ENCODE peak calls at places on chromosomes 16 and 17, in nine cellular contexts. H is brain microvascular endothelial cell; A is stomach; U is astrocyte; N is CD4-positive, CD25-positive, alpha-beta regulatory T cell; O is ovary; E is right lobe of liver; F is GM23248; X is cardiac muscle cell. G is an unnamed sample. For H3K36me3, the result is how much of the 10 kb centered on the place peaks cover.

GRCh38 chr16:50152807-50153647 is at the start of gene TENT4B:
- DNase-seq in X (peak), U (peak), E (peak), F (peak), O (peak), H (peak), N (peak), A (peak), G (peak)

GRCh38 chr16:83100679-83101078 is 473.9 kb downstream of the CDH13 start:
- DNase-seq in X (no peak), E (no peak), O (no peak), A (no peak), U (no peak), H (no peak), N (no peak), F (peak), G (no peak)

GRCh38 chr17:17702370-17702769 is 21.1 kb downstream of the RAI1 start:
- DNase-seq in A (no peak), E (no peak), H (no peak), U (no peak), F (no peak), O (no peak), X (no peak), N (no peak), G (no peak)

GRCh38 chr17:34235389-34236028 is 19.6 kb upstream of the CCL2 start:
- DNase-seq in A (peak), E (peak), U (peak), N (no peak), H (no peak), F (peak), O (peak), X (peak), G (no peak)

GRCh38 chr17:2042355-2042929 is 620 bp downstream of the OVCA2 start:
- DNase-seq in N (no peak), A (no peak), H (no peak), U (no peak), E (no peak), F (peak), X (peak), O (peak), G (peak)

GRCh38 chr17:57601328-57601727 is 143.8 kb downstream of the CCDC182 start:
- DNase-seq in F (no peak), H (no peak), O (no peak), X (no peak), A (no peak), E (no peak), U (peak), N (peak), G (no peak)

GRCh38 chr17:49597928-49598655 is 22.4 kb downstream of the NXPH3 start:
- DNase-seq in U (no peak), N (no peak), F (no peak), H (no peak), X (peak), A (no peak), E (no peak), O (no peak), G (no peak)

GRCh38 chr16:920722-921121 is 50.1 kb downstream of the LMF1 start:
- DNase-seq in E (no peak), X (peak), A (no peak), U (no peak), H (peak), N (no peak), F (peak), O (no peak), G (no peak)

GRCh38 chr17:39699818-39700147 is at the start of gene ERBB2:
- DNase-seq in X (peak), E (peak), F (peak), N (no peak), O (peak), H (peak), A (peak), U (peak), G (no peak)

GRCh38 chr17:73346763-73347162 is 35.0 kb upstream of the CDC42EP4 start:
- DNase-seq in N (no peak), E (no peak), U (no peak), F (no peak), A (no peak), H (no peak), O (no peak), X (no peak), G (no peak)

GRCh38 chr16:57544129-57544653 is 1.7 kb downstream of the ADGRG5 start:
- DNase-seq in O (no peak), H (no peak), A (no peak), X (peak), E (no peak), U (peak), F (no peak), N (no peak), G (no peak)

GRCh38 chr17:30720013-30720471 is 104.5 kb downstream of the CRLF3 start:
- DNase-seq in N (no peak), A (peak), F (no peak), U (no peak), X (no peak), O (peak), H (no peak), E (no peak), G (peak)

GRCh38 chr17:66548158-66548557 is 245.7 kb downstream of the PRKCA start:
- DNase-seq in F (peak), O (no peak), A (no peak), X (no peak), N (peak), U (no peak), H (no peak), E (no peak), G (no peak)

GRCh38 chr16:54411555-54411954 is 125.0 kb upstream of the IRX3 start:
- DNase-seq in X (peak), H (no peak), F (no peak), U (no peak), A (peak), E (no peak), N (no peak), O (no peak), G (no peak)

GRCh38 chr17:63279498-63280230 is 166.4 kb downstream of the CYB561 start:
- DNase-seq in E (no peak), F (peak), A (no peak), N (no peak), H (peak), O (no peak), U (peak), X (peak), G (no peak)

GRCh38 chr17:78889525-78889924 is 13.5 kb downstream of the CEP295NL start:
- DNase-seq in A (no peak), N (no peak), O (no peak), H (no peak), X (no peak), F (no peak), U (no peak), E (no peak), G (peak)

GRCh38 chr17:48954300-48954755 is 9.7 kb upstream of the SNF8 start:
- DNase-seq in N (no peak), X (peak), O (no peak), U (no peak), F (peak), H (peak), A (no peak), E (no peak), G (peak)

GRCh38 chr16:89360760-89361435 is 129.5 kb downstream of the ANKRD11 start:
- DNase-seq in U (no peak), F (no peak), A (peak), E (no peak), O (no peak), N (peak), H (no peak), X (no peak), G (no peak)

GRCh38 chr17:51848451-51848850 is 310.1 kb downstream of the CA10 start:
- DNase-seq in E (no peak), X (no peak), O (no peak), F (peak), N (no peak), U (no peak), H (no peak), A (no peak), G (no peak)

GRCh38 chr16:68324780-68325357 is 14.1 kb downstream of the PRMT7 start:
- DNase-seq in U (no peak), N (no peak), E (no peak), F (no peak), X (no peak), H (no peak), A (no peak), O (no peak), G (no peak)

GRCh38 chr16:84608281-84608680 is 9.6 kb downstream of the COTL1 start:
- DNase-seq in E (no peak), F (no peak), H (no peak), U (no peak), O (no peak), A (no peak), N (peak), X (no peak), G (no peak)

GRCh38 chr16:73065617-73066313 is 17.8 kb upstream of the ZFHX3 start:
- DNase-seq in A (no peak), F (peak), U (no peak), O (peak), H (no peak), N (no peak), E (peak), X (peak), G (no peak)

GRCh38 chr17:44307387-44308186 is 814 bp upstream of the RUNDC3A start:
- DNase-seq in F (peak), O (peak), X (peak), N (no peak), E (no peak), H (no peak), A (no peak), U (peak), G (peak)

GRCh38 chr17:56172517-56172982 is 19.3 kb downstream of the ANKFN1 start:
- DNase-seq in A (no peak), H (no peak), F (peak), X (no peak), N (no peak), E (no peak), O (no peak), U (no peak), G (peak)

GRCh38 chr16:85366031-85366763 is 246.9 kb upstream of the GSE1 start:
- DNase-seq in H (no peak), A (no peak), F (no peak), X (no peak), U (no peak), O (no peak), E (no peak), N (no peak), G (no peak)

GRCh38 chr17:80035687-80035936 is at the start of gene TBC1D16:
- DNase-seq in A (no peak), U (no peak), O (no peak), E (no peak), N (no peak), F (no peak), X (no peak), H (no peak), G (no peak)

GRCh38 chr17:31413871-31414589 is 22.6 kb downstream of the RAB11FIP4 start:
- DNase-seq in F (peak), U (peak), X (peak), O (no peak), A (no peak), H (peak), E (no peak), N (no peak), G (no peak)

GRCh38 chr17:30600830-30601494 is 123.8 kb downstream of the GOSR1 start:
- DNase-seq in E (peak), N (peak), O (peak), U (no peak), A (no peak), F (peak), H (no peak), X (peak), G (peak)

GRCh38 chr16:85980686-85981085 is 81.7 kb downstream of the IRF8 start:
- DNase-seq in A (no peak), H (no peak), N (no peak), U (no peak), E (no peak), O (no peak), F (no peak), X (no peak), G (no peak)

GRCh38 chr17:9725575-9725974 is 65.8 kb downstream of the DHRS7C start:
- DNase-seq in E (no peak), O (no peak), X (no peak), A (no peak), H (no peak), F (peak), U (peak), N (no peak), G (no peak)

GRCh38 chr16:56999409-57000270 is 10.3 kb downstream of the NLRC5 start:
- DNase-seq in A (peak), U (no peak), O (no peak), F (no peak), X (no peak), N (peak), H (no peak), E (no peak), G (no peak)

GRCh38 chr16:87856796-87857228 is 12.5 kb downstream of the SLC7A5 start:
- DNase-seq in F (no peak), E (peak), A (no peak), H (no peak), N (peak), U (no peak), X (no peak), O (no peak), G (no peak)

GRCh38 chr17:19017401-19017800 is 12.8 kb upstream of the FAM83G start:
- DNase-seq in F (no peak), O (no peak), U (no peak), X (no peak), N (no peak), E (peak), H (no peak), A (no peak), G (no peak)

GRCh38 chr17:50125420-50125997 is 4.5 kb downstream of the SAMD14 start:
- DNase-seq in U (no peak), O (no peak), F (no peak), N (no peak), A (no peak), H (no peak), E (no peak), X (peak), G (no peak)

GRCh38 chr17:2690165-2691068 is 21.1 kb downstream of the CLUH start:
- DNase-seq in E (peak), O (peak), U (no peak), F (no peak), X (no peak), H (no peak), A (no peak), N (no peak), G (no peak)

GRCh38 chr16:81526935-81527334 is 82.3 kb downstream of the CMIP start:
- DNase-seq in X (peak), F (peak), U (peak), O (peak), A (no peak), N (no peak), E (no peak), H (peak), G (no peak)

GRCh38 chr17:31074772-31075538 is 19.8 kb upstream of the NF1 start:
- DNase-seq in U (peak), H (peak), F (peak), A (no peak), O (no peak), X (no peak), N (no peak), E (no peak), G (no peak)

GRCh38 chr17:6110592-6110991 is 40.4 kb downstream of the WSCD1 start:
- DNase-seq in N (no peak), H (no peak), X (no peak), O (no peak), E (no peak), U (peak), A (no peak), F (no peak), G (no peak)

GRCh38 chr16:8850279-8850885 is 18.4 kb downstream of the CARHSP1 start:
- DNase-seq in F (peak), U (peak), H (peak), E (peak), A (no peak), X (peak), O (no peak), N (no peak), G (peak)

GRCh38 chr16:28938721-28939120 is 7.0 kb downstream of the CD19 start:
- DNase-seq in U (no peak), N (no peak), E (no peak), F (no peak), O (no peak), A (no peak), X (no peak), H (no peak), G (no peak)

GRCh38 chr16:28935333-28935732 is 3.6 kb downstream of the CD19 start:
- DNase-seq in N (no peak), E (no peak), U (no peak), F (peak), H (no peak), O (no peak), X (no peak), A (no peak), G (no peak)

GRCh38 chr16:28937222-28937876 is 5.6 kb downstream of the CD19 start:
- DNase-seq in F (no peak), O (no peak), H (no peak), A (no peak), E (no peak), X (no peak), U (no peak), N (no peak), G (peak)

GRCh38 chr16:28936784-28937155 is 5.0 kb downstream of the CD19 start:
- DNase-seq in O (no peak), H (no peak), U (no peak), A (no peak), X (no peak), N (no peak), E (no peak), F (no peak), G (no peak)

GRCh38 chr16:28935924-28936783 is 4.4 kb downstream of the CD19 start:
- DNase-seq in U (peak), H (peak), F (peak), N (peak), A (peak), O (peak), E (peak), X (peak), G (peak)
- H3K4me3 ChIP-seq in U (no peak), H (peak), F (no peak), N (peak), A (peak), O (no peak), E (no peak), X (no peak), G (no peak)

DNA sequence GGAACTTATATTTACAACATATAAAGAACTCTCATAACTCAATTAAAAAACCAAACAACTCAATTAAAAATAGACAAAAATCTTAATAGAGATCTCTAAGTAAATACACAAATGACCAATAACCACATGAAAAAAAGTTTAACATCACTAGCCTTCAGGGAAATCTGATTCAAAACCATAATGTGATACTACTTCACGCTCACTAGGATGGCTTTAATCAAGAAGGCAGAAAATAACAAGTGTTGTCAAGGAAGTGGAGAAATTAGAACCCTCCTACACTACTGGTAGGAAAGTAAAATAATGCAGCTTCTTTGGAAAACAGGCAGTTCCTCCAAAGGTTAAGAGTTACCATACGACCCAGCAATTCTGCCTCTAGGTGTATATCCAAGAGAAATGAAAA is 8.4 kb downstream of the PHF12 start:
- DNase-seq in N (no peak), A (no peak), O (no peak), U (no peak), F (no peak), X (no peak), E (no peak), H (no peak), G (no peak)
- H3K36me3 ChIP-seq in N (under half), A (under half), O (under half), U (under half), F (under half), X (under half), E (under half), H (under half), G (half or more)

GRCh38 chr17:8003594-8004181 is 1.3 kb downstream of the GUCY2D start:
- DNase-seq in X (no peak), N (no peak), O (no peak), E (no peak), U (no peak), H (no peak), F (no peak), A (no peak), G (no peak)
- H3K4me3 ChIP-seq in X (no peak), N (no peak), O (no peak), E (no peak), U (no peak), H (no peak), F (no peak), A (peak), G (no peak)

DNA sequence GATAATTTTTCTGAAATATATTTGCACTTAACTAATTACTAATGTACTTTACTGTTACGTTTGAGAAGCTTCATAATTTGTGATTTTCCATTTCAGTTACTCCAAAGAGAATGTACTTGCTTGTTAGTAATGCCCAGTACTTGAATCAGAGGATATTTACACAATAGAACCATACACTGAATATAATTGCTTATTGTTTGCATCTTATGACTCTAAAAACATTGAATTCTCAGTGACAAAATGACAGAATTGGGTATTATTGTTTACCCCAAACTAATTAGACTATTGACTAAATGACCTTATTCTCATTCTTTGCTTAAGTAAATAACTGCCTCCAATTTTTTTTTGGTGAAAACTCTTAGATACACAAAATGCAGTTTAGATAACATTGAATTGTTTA is 8.9 kb downstream of the CCP110 start:
- DNase-seq in A (no peak), E (no peak), H (no peak), O (no peak), X (no peak), N (no peak), F (no peak), U (no peak), G (no peak)
- H3K36me3 ChIP-seq in A (under half), E (under half), H (under half), O (under half), X (under half), N (under half), F (under half), U (under half), G (half or more)

DNA sequence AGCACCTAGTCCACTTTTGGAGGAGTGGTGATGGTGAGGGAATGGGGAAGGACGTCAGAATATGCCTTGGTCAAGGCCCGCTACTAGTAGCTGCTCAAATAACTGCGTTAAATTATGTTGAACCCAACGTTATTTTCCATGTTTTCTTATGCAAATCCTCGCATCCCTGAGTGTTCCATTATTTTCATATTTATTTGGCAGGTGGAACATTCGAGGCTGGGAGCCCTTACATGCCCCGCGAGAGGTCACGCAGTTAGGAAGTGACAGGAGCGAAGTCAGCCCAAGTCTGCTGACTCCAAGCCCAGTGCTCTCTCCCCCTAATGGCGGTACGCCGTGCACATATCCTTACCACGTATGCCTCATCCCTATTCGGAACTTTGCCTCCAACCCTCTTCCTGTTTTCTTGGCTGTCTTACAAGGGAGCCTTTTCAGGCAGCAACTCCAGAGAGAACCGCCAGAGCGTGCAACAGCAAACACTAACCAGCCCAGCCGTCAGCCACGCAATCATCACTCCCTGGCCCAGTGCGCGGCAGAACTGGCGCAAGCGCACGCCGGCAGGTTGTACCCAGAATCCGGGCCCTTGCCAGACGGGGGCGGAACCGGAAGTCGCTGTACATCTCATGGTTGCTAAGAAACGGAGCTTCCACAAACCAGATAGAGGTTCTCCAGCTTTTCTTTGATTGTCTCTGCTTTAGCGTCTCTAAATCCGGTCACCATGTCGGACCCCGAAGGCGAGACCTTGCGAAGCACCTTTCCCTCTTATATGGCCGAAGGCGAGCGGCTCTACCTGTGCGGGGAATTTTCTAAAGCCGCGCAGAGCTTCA is at the start of gene ODAD4:
- DNase-seq in N (peak), U (peak), H (peak), E (peak), X (peak), O (peak), A (peak), F (peak), G (peak)
- H3K4me3 ChIP-seq in N (peak), U (peak), H (peak), E (peak), X (peak), O (peak), A (peak), F (peak), G (peak)

GRCh38 chr17:82334204-82334621 is 647 bp upstream of the SECTM1 start:
- DNase-seq in O (peak), F (no peak), E (peak), H (no peak), N (no peak), U (no peak), A (no peak), X (no peak), G (no peak)

GRCh38 chr17:82332669-82333278 is 792 bp downstream of the SECTM1 start:
- DNase-seq in U (peak), A (peak), E (peak), H (no peak), O (peak), X (peak), N (peak), F (peak), G (no peak)

GRCh38 chr17:82333279-82334171 is at the start of gene SECTM1:
- DNase-seq in F (peak), X (peak), H (no peak), U (no peak), E (peak), N (no peak), A (peak), O (peak), G (no peak)

GRCh38 chr17:82331345-82331939 is 2.1 kb downstream of the SECTM1 start:
- DNase-seq in U (no peak), X (no peak), E (peak), N (no peak), F (no peak), O (no peak), H (no peak), A (no peak), G (no peak)

GRCh38 chr17:82334622-82335394 is 1.2 kb upstream of the SECTM1 start:
- DNase-seq in F (peak), N (no peak), E (peak), A (no peak), U (no peak), H (no peak), X (peak), O (no peak), G (no peak)
- H3K36me3 ChIP-seq in F (under half), N (under half), E (under half), A (under half), U (under half), H (under half), X (under half), O (under half), G (under half)

G was measured in WERI-Rb-1.